ENCODE peak calls at places on chromosomes 3 and 15, in nine cellular contexts. One of them, this sample, is unnamed.

GRCh38 chr3:109926376-109926775 is 589.0 kb upstream of the DPPA4 start:
- DNase-seq in HCT116: no peak
- DNase-seq in effector CD4-positive, alpha-beta T cell: no peak
- DNase-seq in GM10248: no peak
- DNase-seq in NT2/D1: no peak
- DNase-seq in CD4-positive, alpha-beta memory T cell: no peak
- DNase-seq in dermis microvascular lymphatic vessel endothelial cell: no peak
- DNase-seq in Calu3: no peak
- DNase-seq in NCI-H2171 treated with DMSO at 0.1 percent for 48 hours: no peak
- DNase-seq in this sample: no peak

GRCh38 chr3:45575491-45575923 is 19.0 kb upstream of the LIMD1 start:
- DNase-seq in HCT116: no peak
- DNase-seq in effector CD4-positive, alpha-beta T cell: no peak
- DNase-seq in GM10248: no peak
- DNase-seq in NT2/D1: peak
- DNase-seq in CD4-positive, alpha-beta memory T cell: no peak
- DNase-seq in dermis microvascular lymphatic vessel endothelial cell: no peak
- DNase-seq in Calu3: no peak
- DNase-seq in NCI-H2171 treated with DMSO at 0.1 percent for 48 hours: no peak
- DNase-seq in this sample: no peak

GRCh38 chr15:101010781-101011180 is 91.6 kb downstream of the LRRK1 start:
- DNase-seq in HCT116: no peak
- DNase-seq in effector CD4-positive, alpha-beta T cell: no peak
- DNase-seq in GM10248: no peak
- DNase-seq in NT2/D1: no peak
- DNase-seq in CD4-positive, alpha-beta memory T cell: no peak
- DNase-seq in dermis microvascular lymphatic vessel endothelial cell: no peak
- DNase-seq in Calu3: no peak
- DNase-seq in NCI-H2171 treated with DMSO at 0.1 percent for 48 hours: no peak
- DNase-seq in this sample: no peak

GRCh38 chr15:38069506-38069905 is 135.1 kb downstream of the TMCO5A start:
- DNase-seq in HCT116: no peak
- DNase-seq in effector CD4-positive, alpha-beta T cell: no peak
- DNase-seq in GM10248: no peak
- DNase-seq in NT2/D1: no peak
- DNase-seq in CD4-positive, alpha-beta memory T cell: no peak
- DNase-seq in dermis microvascular lymphatic vessel endothelial cell: no peak
- DNase-seq in Calu3: peak
- DNase-seq in NCI-H2171 treated with DMSO at 0.1 percent for 48 hours: no peak
- DNase-seq in this sample: no peak

GRCh38 chr15:45456212-45457106 is 66.1 kb downstream of the SLC30A4 start:
- DNase-seq in HCT116: peak
- DNase-seq in effector CD4-positive, alpha-beta T cell: peak
- DNase-seq in GM10248: peak
- DNase-seq in NT2/D1: no peak
- DNase-seq in CD4-positive, alpha-beta memory T cell: peak
- DNase-seq in dermis microvascular lymphatic vessel endothelial cell: no peak
- DNase-seq in Calu3: peak
- DNase-seq in NCI-H2171 treated with DMSO at 0.1 percent for 48 hours: no peak
- DNase-seq in this sample: peak

GRCh38 chr3:65820600-65820999 is 218.1 kb downstream of the MAGI1 start:
- DNase-seq in HCT116: no peak
- DNase-seq in effector CD4-positive, alpha-beta T cell: no peak
- DNase-seq in GM10248: no peak
- DNase-seq in NT2/D1: no peak
- DNase-seq in CD4-positive, alpha-beta memory T cell: no peak
- DNase-seq in dermis microvascular lymphatic vessel endothelial cell: no peak
- DNase-seq in Calu3: no peak
- DNase-seq in NCI-H2171 treated with DMSO at 0.1 percent for 48 hours: no peak
- DNase-seq in this sample: no peak

GRCh38 chr3:135125171-135125801 is 330.2 kb downstream of the EPHB1 start:
- DNase-seq in HCT116: no peak
- DNase-seq in effector CD4-positive, alpha-beta T cell: no peak
- DNase-seq in GM10248: peak
- DNase-seq in NT2/D1: peak
- DNase-seq in CD4-positive, alpha-beta memory T cell: no peak
- DNase-seq in dermis microvascular lymphatic vessel endothelial cell: peak
- DNase-seq in Calu3: peak
- DNase-seq in NCI-H2171 treated with DMSO at 0.1 percent for 48 hours: no peak
- DNase-seq in this sample: no peak

GRCh38 chr15:85607141-85607806 is 187.5 kb downstream of the KLHL25 start:
- DNase-seq in HCT116: no peak
- DNase-seq in effector CD4-positive, alpha-beta T cell: no peak
- DNase-seq in GM10248: no peak
- DNase-seq in NT2/D1: no peak
- DNase-seq in CD4-positive, alpha-beta memory T cell: no peak
- DNase-seq in dermis microvascular lymphatic vessel endothelial cell: peak
- DNase-seq in Calu3: no peak
- DNase-seq in NCI-H2171 treated with DMSO at 0.1 percent for 48 hours: no peak
- DNase-seq in this sample: no peak

GRCh38 chr3:158911586-158911985 is 109.7 kb downstream of the MFSD1 start:
- DNase-seq in HCT116: no peak
- DNase-seq in effector CD4-positive, alpha-beta T cell: no peak
- DNase-seq in GM10248: no peak
- DNase-seq in NT2/D1: no peak
- DNase-seq in CD4-positive, alpha-beta memory T cell: no peak
- DNase-seq in dermis microvascular lymphatic vessel endothelial cell: no peak
- DNase-seq in Calu3: no peak
- DNase-seq in NCI-H2171 treated with DMSO at 0.1 percent for 48 hours: peak
- DNase-seq in this sample: no peak

GRCh38 chr3:187318819-187319616 is 27.5 kb upstream of the MASP1 start:
- DNase-seq in HCT116: peak
- DNase-seq in effector CD4-positive, alpha-beta T cell: peak
- DNase-seq in GM10248: peak
- DNase-seq in NT2/D1: peak
- DNase-seq in CD4-positive, alpha-beta memory T cell: peak
- DNase-seq in dermis microvascular lymphatic vessel endothelial cell: peak
- DNase-seq in Calu3: peak
- DNase-seq in NCI-H2171 treated with DMSO at 0.1 percent for 48 hours: peak
- DNase-seq in this sample: peak

GRCh38 chr15:99956820-99957641 is 223.8 kb upstream of the LYSMD4 start:
- DNase-seq in HCT116: no peak
- DNase-seq in effector CD4-positive, alpha-beta T cell: no peak
- DNase-seq in GM10248: peak
- DNase-seq in NT2/D1: no peak
- DNase-seq in CD4-positive, alpha-beta memory T cell: no peak
- DNase-seq in dermis microvascular lymphatic vessel endothelial cell: no peak
- DNase-seq in Calu3: no peak
- DNase-seq in NCI-H2171 treated with DMSO at 0.1 percent for 48 hours: no peak
- DNase-seq in this sample: no peak

GRCh38 chr3:12833226-12834161 is 7.9 kb downstream of the RPL32 start:
- DNase-seq in HCT116: no peak
- DNase-seq in effector CD4-positive, alpha-beta T cell: no peak
- DNase-seq in GM10248: no peak
- DNase-seq in NT2/D1: peak
- DNase-seq in CD4-positive, alpha-beta memory T cell: no peak
- DNase-seq in dermis microvascular lymphatic vessel endothelial cell: no peak
- DNase-seq in Calu3: no peak
- DNase-seq in NCI-H2171 treated with DMSO at 0.1 percent for 48 hours: no peak
- DNase-seq in this sample: no peak

This sample was measured in CD8-positive, alpha-beta T cell.